ENCODE peak calls at places on chromosome 11, in six cellular contexts. One of them, this sample, is unnamed.

GRCh38 chr11:47233989-47234668 is 14.5 kb downstream of the ACP2 start:
- DNase-seq in fibroblast of lung: peak; percentile 77
- DNase-seq in lower lobe of right lung: no peak
- DNase-seq in CD4-positive, alpha-beta memory T cell: peak; percentile 20
- DNase-seq in IMR-90: peak; percentile 67
- DNase-seq in psoas muscle: no peak
- DNase-seq in this sample: peak; percentile 49

GRCh38 chr11:133922078-133922870 is 34.5 kb downstream of the IGSF9B start:
- DNase-seq in fibroblast of lung: no peak
- DNase-seq in IMR-90: no peak
- DNase-seq in psoas muscle: no peak
- DNase-seq in lower lobe of right lung: no peak
- DNase-seq in CD4-positive, alpha-beta memory T cell: no peak
- DNase-seq in this sample: no peak

GRCh38 chr11:125167954-125168821 is 3.6 kb downstream of the PKNOX2 start:
- DNase-seq in lower lobe of right lung: no peak
- DNase-seq in psoas muscle: no peak
- DNase-seq in CD4-positive, alpha-beta memory T cell: no peak
- DNase-seq in fibroblast of lung: peak; percentile 89
- DNase-seq in IMR-90: peak; percentile 88
- DNase-seq in this sample: peak; percentile 16

GRCh38 chr11:36817336-36817965 is 219.4 kb upstream of the RAG2 start:
- DNase-seq in psoas muscle: no peak
- DNase-seq in CD4-positive, alpha-beta memory T cell: no peak
- DNase-seq in lower lobe of right lung: no peak
- DNase-seq in IMR-90: no peak
- DNase-seq in fibroblast of lung: peak; percentile 24
- DNase-seq in this sample: peak; percentile 42

GRCh38 chr11:76667856-76668255 is 2.7 kb downstream of the LRRC32 start:
- DNase-seq in fibroblast of lung: no peak
- DNase-seq in psoas muscle: no peak
- DNase-seq in IMR-90: no peak
- DNase-seq in lower lobe of right lung: no peak
- DNase-seq in CD4-positive, alpha-beta memory T cell: no peak
- DNase-seq in this sample: no peak

GRCh38 chr11:58958500-58958899 is 19.2 kb downstream of the GLYATL1 start:
- DNase-seq in CD4-positive, alpha-beta memory T cell: peak; percentile 7
- DNase-seq in psoas muscle: no peak
- DNase-seq in fibroblast of lung: no peak
- DNase-seq in lower lobe of right lung: no peak
- DNase-seq in IMR-90: no peak
- DNase-seq in this sample: no peak

GRCh38 chr11:123483058-123483457 is 53.0 kb downstream of the GRAMD1B start:
- DNase-seq in fibroblast of lung: no peak
- DNase-seq in IMR-90: peak; percentile 70
- DNase-seq in psoas muscle: no peak
- DNase-seq in lower lobe of right lung: no peak
- DNase-seq in CD4-positive, alpha-beta memory T cell: no peak
- DNase-seq in this sample: no peak

GRCh38 chr11:11501546-11502274 is 120.1 kb downstream of the GALNT18 start:
- DNase-seq in CD4-positive, alpha-beta memory T cell: no peak
- DNase-seq in IMR-90: no peak
- DNase-seq in lower lobe of right lung: no peak
- DNase-seq in fibroblast of lung: no peak
- DNase-seq in psoas muscle: no peak
- DNase-seq in this sample: no peak

GRCh38 chr11:117818036-117818858 is 6.3 kb downstream of the FXYD2 start:
- DNase-seq in fibroblast of lung: peak; percentile 31
- DNase-seq in CD4-positive, alpha-beta memory T cell: peak; percentile 36
- DNase-seq in lower lobe of right lung: peak; percentile 17
- DNase-seq in IMR-90: peak; percentile 56
- DNase-seq in psoas muscle: no peak
- DNase-seq in this sample: no peak

DNA sequence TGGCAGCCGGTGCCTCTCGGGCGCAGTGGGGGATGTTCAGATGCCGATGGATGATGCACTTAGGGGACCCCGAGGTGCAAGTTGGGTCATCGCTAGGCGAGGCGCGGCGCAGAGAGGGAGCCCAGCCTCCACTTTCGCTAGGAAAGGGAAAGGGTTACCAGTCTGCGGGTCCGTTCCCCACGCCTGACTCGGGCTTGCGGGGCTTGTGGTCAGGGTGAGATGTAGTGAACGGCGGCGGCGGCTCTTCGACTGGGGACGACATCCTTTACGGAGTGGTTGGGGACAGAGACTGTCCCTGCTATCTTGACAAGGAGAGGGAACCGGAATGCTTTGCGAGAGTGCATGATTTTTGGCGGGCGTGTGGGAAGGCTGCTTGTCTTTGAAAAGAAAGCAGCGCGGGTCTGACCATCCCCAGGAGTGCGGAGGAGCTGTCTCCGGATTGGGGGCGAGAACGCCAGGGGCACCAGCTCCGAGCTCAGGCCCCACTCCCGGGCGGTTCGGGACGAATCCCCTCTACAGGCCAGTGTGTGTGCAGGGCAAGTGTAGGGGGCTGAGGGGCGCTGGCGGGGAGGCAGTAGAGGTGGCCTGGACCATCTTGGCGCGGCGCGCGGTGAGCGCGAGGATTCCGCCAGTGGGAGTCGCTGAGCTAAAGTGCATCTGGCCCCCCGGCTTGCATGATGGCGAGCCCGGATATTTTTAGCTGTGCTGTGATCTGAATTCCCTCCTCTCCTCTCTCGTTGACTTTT is 1.1 kb downstream of the FAT3 start:
- DNase-seq in psoas muscle: no peak
- DNase-seq in fibroblast of lung: peak; percentile 34
- DNase-seq in CD4-positive, alpha-beta memory T cell: no peak
- DNase-seq in IMR-90: no peak
- DNase-seq in lower lobe of right lung: no peak
- DNase-seq in this sample: no peak
- H3K4me3 ChIP-seq in psoas muscle: peak overlapping the region; percentile 62
- H3K4me3 ChIP-seq in fibroblast of lung: peak overlapping the region; percentile 50
- H3K4me3 ChIP-seq in CD4-positive, alpha-beta memory T cell: no peak overlapping the region
- H3K4me3 ChIP-seq in IMR-90: peak overlapping the region; percentile 47
- H3K4me3 ChIP-seq in lower lobe of right lung: peak overlapping the region; percentile 52
- H3K4me3 ChIP-seq in this sample: no peak overlapping the region

GRCh38 chr11:27621440-27622161 is 78.7 kb downstream of the BDNF start:
- DNase-seq in CD4-positive, alpha-beta memory T cell: no peak
- DNase-seq in fibroblast of lung: peak; percentile 21
- DNase-seq in IMR-90: peak; percentile 42
- DNase-seq in lower lobe of right lung: no peak
- DNase-seq in psoas muscle: no peak
- DNase-seq in this sample: peak; percentile 18
- H3K36me3 ChIP-seq in CD4-positive, alpha-beta memory T cell: no peaks in the 10 kb centered on the region
- H3K36me3 ChIP-seq in fibroblast of lung: no peaks in the 10 kb centered on the region
- H3K36me3 ChIP-seq in IMR-90: no peaks in the 10 kb centered on the region
- H3K36me3 ChIP-seq in lower lobe of right lung: no peaks in the 10 kb centered on the region
- H3K36me3 ChIP-seq in psoas muscle: no peaks in the 10 kb centered on the region
- H3K36me3 ChIP-seq in this sample: no peaks in the 10 kb centered on the region

GRCh38 chr11:104892723-104893511 is 5.3 kb downstream of the CASP12 start:
- DNase-seq in IMR-90: peak; percentile 75
- DNase-seq in CD4-positive, alpha-beta memory T cell: no peak
- DNase-seq in fibroblast of lung: peak; percentile 39
- DNase-seq in psoas muscle: no peak
- DNase-seq in lower lobe of right lung: no peak
- DNase-seq in this sample: no peak
- H3K4me3 ChIP-seq in IMR-90: no peak overlapping the region
- H3K4me3 ChIP-seq in CD4-positive, alpha-beta memory T cell: no peak overlapping the region
- H3K4me3 ChIP-seq in fibroblast of lung: no peak overlapping the region
- H3K4me3 ChIP-seq in psoas muscle: no peak overlapping the region
- H3K4me3 ChIP-seq in lower lobe of right lung: no peak overlapping the region
- H3K4me3 ChIP-seq in this sample: no peak overlapping the region

DNA sequence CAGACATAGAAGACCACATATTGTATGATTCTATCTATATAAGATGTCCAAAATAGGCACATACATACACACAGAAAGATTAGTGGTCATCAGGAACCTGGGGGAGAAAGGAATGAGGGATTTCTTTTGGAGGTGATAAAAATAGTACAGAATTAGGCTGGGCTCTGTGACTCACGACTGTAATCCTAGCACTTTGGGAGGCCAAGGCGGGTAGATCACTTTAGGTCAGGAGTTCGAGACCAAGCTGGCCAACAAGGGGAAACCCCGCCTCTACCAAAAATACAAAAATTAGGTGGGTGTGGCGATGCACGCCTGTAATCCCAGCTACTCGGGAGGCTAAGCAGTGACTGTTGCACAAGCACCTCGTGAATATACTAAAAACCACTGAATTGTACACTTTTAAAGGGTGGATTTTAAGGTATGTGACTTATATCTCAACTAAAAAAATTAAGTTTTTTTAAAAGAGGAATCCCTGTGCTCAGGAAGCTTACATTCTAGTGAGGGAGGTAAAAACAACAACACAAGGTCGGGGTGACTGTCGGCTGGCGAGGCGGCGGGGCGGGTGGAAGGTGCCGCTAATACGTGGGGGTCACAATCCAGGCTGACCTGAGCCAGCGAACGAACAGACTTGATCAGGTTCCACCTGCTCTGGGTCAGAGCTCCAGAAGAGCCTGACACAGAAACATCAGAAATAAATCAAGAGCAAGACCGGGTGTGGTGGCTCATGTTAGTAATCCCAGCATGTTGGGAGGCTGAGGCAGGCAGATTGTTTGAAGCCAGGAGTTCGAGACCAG is 25.3 kb upstream of the TESMIN start:
- DNase-seq in IMR-90: no peak
- DNase-seq in lower lobe of right lung: no peak
- DNase-seq in CD4-positive, alpha-beta memory T cell: no peak
- DNase-seq in psoas muscle: no peak
- DNase-seq in fibroblast of lung: no peak
- DNase-seq in this sample: no peak
- H3K36me3 ChIP-seq in IMR-90: peaks cover 65% of the 10 kb centered on the region
- H3K36me3 ChIP-seq in lower lobe of right lung: peaks cover 100% of the 10 kb centered on the region
- H3K36me3 ChIP-seq in CD4-positive, alpha-beta memory T cell: peaks cover 65% of the 10 kb centered on the region
- H3K36me3 ChIP-seq in psoas muscle: peaks cover 97% of the 10 kb centered on the region
- H3K36me3 ChIP-seq in fibroblast of lung: peaks cover 30% of the 10 kb centered on the region
- H3K36me3 ChIP-seq in this sample: peaks cover 76% of the 10 kb centered on the region

GRCh38 chr11:90220391-90220790 is 2.5 kb downstream of the CHORDC1 start:
- DNase-seq in psoas muscle: no peak
- DNase-seq in IMR-90: peak; percentile 72
- DNase-seq in fibroblast of lung: peak; percentile 75
- DNase-seq in CD4-positive, alpha-beta memory T cell: no peak
- DNase-seq in lower lobe of right lung: no peak
- DNase-seq in this sample: peak; percentile 63
- H3K4me3 ChIP-seq in psoas muscle: peak overlapping the region; percentile 91
- H3K4me3 ChIP-seq in IMR-90: peak overlapping the region; percentile 13
- H3K4me3 ChIP-seq in fibroblast of lung: peak overlapping the region; percentile 92
- H3K4me3 ChIP-seq in CD4-positive, alpha-beta memory T cell: no peak overlapping the region
- H3K4me3 ChIP-seq in lower lobe of right lung: no peak overlapping the region
- H3K4me3 ChIP-seq in this sample: peak overlapping the region; percentile 86

GRCh38 chr11:130139401-130139800 is 20.2 kb upstream of the ST14 start:
- DNase-seq in CD4-positive, alpha-beta memory T cell: no peak
- DNase-seq in lower lobe of right lung: no peak
- DNase-seq in psoas muscle: no peak
- DNase-seq in IMR-90: no peak
- DNase-seq in fibroblast of lung: no peak
- DNase-seq in this sample: no peak

GRCh38 chr11:130131957-130132850 is 27.4 kb upstream of the ST14 start:
- DNase-seq in psoas muscle: no peak
- DNase-seq in CD4-positive, alpha-beta memory T cell: peak; percentile 68
- DNase-seq in fibroblast of lung: peak; percentile 74
- DNase-seq in lower lobe of right lung: no peak
- DNase-seq in IMR-90: peak; percentile 66
- DNase-seq in this sample: peak; percentile 18

GRCh38 chr11:130137999-130138398 is 21.6 kb upstream of the ST14 start:
- DNase-seq in psoas muscle: no peak
- DNase-seq in lower lobe of right lung: no peak
- DNase-seq in fibroblast of lung: no peak
- DNase-seq in CD4-positive, alpha-beta memory T cell: no peak
- DNase-seq in IMR-90: no peak
- DNase-seq in this sample: no peak

GRCh38 chr11:130133716-130134115 is 25.9 kb upstream of the ST14 start:
- DNase-seq in psoas muscle: no peak
- DNase-seq in IMR-90: no peak
- DNase-seq in CD4-positive, alpha-beta memory T cell: no peak
- DNase-seq in lower lobe of right lung: no peak
- DNase-seq in fibroblast of lung: no peak
- DNase-seq in this sample: no peak

DNA sequence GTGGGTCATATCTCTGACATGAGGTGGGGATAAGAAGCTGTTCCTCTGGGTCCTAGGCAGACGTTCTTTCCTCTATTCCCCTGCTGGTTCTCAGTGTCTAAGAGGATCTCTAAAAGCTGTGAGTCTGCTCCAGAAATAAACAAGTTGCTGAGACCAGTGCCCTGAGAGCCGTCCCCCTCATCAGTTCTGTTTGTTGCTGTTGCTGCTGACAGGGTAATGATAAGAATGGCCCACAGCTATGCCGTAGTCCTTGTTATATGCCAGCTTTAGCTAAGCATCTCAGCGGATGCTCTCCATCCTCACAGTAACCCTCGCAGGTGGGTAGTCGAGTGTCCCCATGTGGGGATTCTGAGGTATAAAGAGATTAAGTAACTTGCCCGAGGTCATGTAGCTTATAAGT is 23.5 kb upstream of the ST14 start:
- DNase-seq in lower lobe of right lung: no peak
- DNase-seq in CD4-positive, alpha-beta memory T cell: no peak
- DNase-seq in IMR-90: no peak
- DNase-seq in psoas muscle: no peak
- DNase-seq in fibroblast of lung: no peak
- DNase-seq in this sample: no peak
- H3K36me3 ChIP-seq in lower lobe of right lung: peaks cover 96% of the 10 kb centered on the region
- H3K36me3 ChIP-seq in CD4-positive, alpha-beta memory T cell: peaks cover 6% of the 10 kb centered on the region
- H3K36me3 ChIP-seq in IMR-90: peaks cover 44% of the 10 kb centered on the region
- H3K36me3 ChIP-seq in psoas muscle: peaks cover 75% of the 10 kb centered on the region
- H3K36me3 ChIP-seq in fibroblast of lung: peaks cover 6% of the 10 kb centered on the region
- H3K36me3 ChIP-seq in this sample: peaks cover 75% of the 10 kb centered on the region

GRCh38 chr11:118907051-118907748 is 18.5 kb downstream of the BCL9L start:
- DNase-seq in CD4-positive, alpha-beta memory T cell: peak; percentile 83
- DNase-seq in fibroblast of lung: peak; percentile 71
- DNase-seq in psoas muscle: peak; percentile 83
- DNase-seq in lower lobe of right lung: peak; percentile 86
- DNase-seq in IMR-90: peak; percentile 62
- DNase-seq in this sample: peak; percentile 83
- H3K4me3 ChIP-seq in CD4-positive, alpha-beta memory T cell: no peak overlapping the region
- H3K4me3 ChIP-seq in fibroblast of lung: no peak overlapping the region
- H3K4me3 ChIP-seq in psoas muscle: peak overlapping the region; percentile 16
- H3K4me3 ChIP-seq in lower lobe of right lung: no peak overlapping the region
- H3K4me3 ChIP-seq in IMR-90: no peak overlapping the region
- H3K4me3 ChIP-seq in this sample: no peak overlapping the region

DNA sequence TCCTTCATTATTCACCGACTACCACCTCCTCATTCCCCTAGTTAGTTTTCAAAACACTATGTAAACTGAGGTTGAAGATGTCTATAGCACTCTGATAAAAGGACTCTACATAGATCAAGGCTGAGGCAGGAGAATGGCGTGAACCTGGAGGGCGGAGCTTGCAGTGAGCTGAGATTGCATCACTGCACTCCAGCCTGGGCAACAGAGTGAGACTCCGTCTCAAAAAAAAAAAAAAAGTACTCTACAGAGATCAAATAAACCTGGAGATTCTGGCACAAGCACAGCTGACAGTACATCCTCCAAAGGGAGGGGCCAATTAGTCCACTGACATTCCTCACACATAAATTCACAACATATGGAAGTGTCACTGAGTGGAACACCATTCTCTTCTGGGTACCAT is 31.0 kb downstream of the TSG101 start:
- DNase-seq in psoas muscle: no peak
- DNase-seq in fibroblast of lung: no peak
- DNase-seq in IMR-90: no peak
- DNase-seq in CD4-positive, alpha-beta memory T cell: no peak
- DNase-seq in lower lobe of right lung: no peak
- DNase-seq in this sample: no peak
- H3K36me3 ChIP-seq in psoas muscle: peaks cover 78% of the 10 kb centered on the region
- H3K36me3 ChIP-seq in fibroblast of lung: peaks cover 6% of the 10 kb centered on the region
- H3K36me3 ChIP-seq in IMR-90: peaks cover 18% of the 10 kb centered on the region
- H3K36me3 ChIP-seq in CD4-positive, alpha-beta memory T cell: peaks cover 26% of the 10 kb centered on the region
- H3K36me3 ChIP-seq in lower lobe of right lung: peaks cover 65% of the 10 kb centered on the region
- H3K36me3 ChIP-seq in this sample: peaks cover 4% of the 10 kb centered on the region

This sample was measured in MG63.